ENCODE peak calls at places on chromosome 7, in five cellular contexts. J is A549; Y is IMR-90; E is islet precursor cell; B is stimulated activated CD4-positive, alpha-beta T cell treated with anti-CD3 and anti-CD28 coated beads, Interleukin-1b, Interleukin-23, amount 100 ng/mL, for 4 hours. X is an unnamed sample.

GRCh38 chr7:70700055-70700934 is 431.6 kb upstream of the GALNT17 start:
- DNase-seq in E (no peak), Y (no peak), B (no peak), J (no peak), X (no peak)

GRCh38 chr7:130960208-130960988 is 226.4 kb upstream of the KLF14 start:
- DNase-seq in J (peak), B (peak), Y (peak), E (peak), X (peak)

GRCh38 chr7:52355059-52355458 is 680.4 kb upstream of the POM121L12 start:
- DNase-seq in Y (no peak), E (peak), B (no peak), J (no peak), X (no peak)

GRCh38 chr7:149725916-149726315 is 47.5 kb downstream of the ZNF467 start:
- DNase-seq in E (peak), B (no peak), Y (no peak), J (no peak), X (no peak)

GRCh38 chr7:123437447-123437995 is 96.9 kb downstream of the IQUB start:
- DNase-seq in Y (no peak), J (no peak), E (no peak), B (no peak), X (no peak)

GRCh38 chr7:142181211-142181610 is 69.7 kb downstream of the MGAM2 start:
- DNase-seq in Y (no peak), E (no peak), B (no peak), J (no peak), X (no peak)

GRCh38 chr7:15905251-15906040 is 219.0 kb upstream of the MEOX2 start:
- DNase-seq in J (no peak), Y (no peak), E (no peak), B (no peak), X (no peak)

GRCh38 chr7:112186300-112186699 is 19.9 kb downstream of the DOCK4 start:
- DNase-seq in E (no peak), J (no peak), B (no peak), Y (no peak), X (no peak)

GRCh38 chr7:99622596-99622995 is 5.8 kb downstream of the ZSCAN25 start:
- DNase-seq in Y (no peak), J (no peak), E (peak), B (no peak), X (no peak)

GRCh38 chr7:37395618-37396259 is 52.9 kb downstream of the ELMO1 start:
- DNase-seq in Y (no peak), J (no peak), B (no peak), E (no peak), X (no peak)

GRCh38 chr7:36881206-36881605 is 156.9 kb upstream of the AOAH start:
- DNase-seq in B (no peak), E (no peak), Y (no peak), J (no peak), X (no peak)

GRCh38 chr7:127760436-127761031 is 108.5 kb downstream of the SND1 start:
- DNase-seq in E (no peak), J (no peak), B (no peak), Y (no peak), X (no peak)

GRCh38 chr7:139647812-139648616 is 124.5 kb downstream of the CLEC2L start:
- DNase-seq in B (no peak), E (no peak), Y (peak), J (no peak), X (no peak)

GRCh38 chr7:148912758-148913541 is 28.9 kb upstream of the EZH2 start:
- DNase-seq in B (peak), E (no peak), Y (no peak), J (no peak), X (no peak)

GRCh38 chr7:134780166-134780853 is 876 bp downstream of the CALD1 start:
- DNase-seq in B (no peak), Y (no peak), J (no peak), E (no peak), X (no peak)

GRCh38 chr7:123616244-123616643 is 14.6 kb downstream of the ASB15 start:
- DNase-seq in B (no peak), J (no peak), Y (peak), E (no peak), X (peak)

GRCh38 chr7:73557108-73557396 is 438 bp downstream of the BCL7B start:
- DNase-seq in J (peak), E (peak), Y (peak), B (peak), X (peak)

GRCh38 chr7:70590126-70590854 is 541.7 kb upstream of the GALNT17 start:
- DNase-seq in B (no peak), Y (no peak), J (no peak), E (no peak), X (no peak)

GRCh38 chr7:114539575-114539974 is 125.0 kb downstream of the FOXP2 start:
- DNase-seq in J (no peak), E (no peak), B (no peak), Y (peak), X (peak)

GRCh38 chr7:95026421-95027072 is 119.2 kb downstream of the PPP1R9A start:
- DNase-seq in Y (no peak), B (no peak), J (no peak), E (no peak), X (no peak)

GRCh38 chr7:76053461-76053860 is 5.6 kb downstream of the MDH2 start:
- DNase-seq in E (no peak), Y (no peak), J (no peak), B (no peak), X (no peak)

GRCh38 chr7:34025579-34025978 is 120.2 kb downstream of the BMPER start:
- DNase-seq in Y (no peak), B (no peak), J (no peak), E (no peak), X (no peak)

GRCh38 chr7:4650471-4651047 is 31.5 kb upstream of the FOXK1 start:
- DNase-seq in E (no peak), Y (peak), J (no peak), B (no peak), X (no peak)

GRCh38 chr7:20306499-20306946 is 24.2 kb upstream of the ITGB8 start:
- DNase-seq in Y (no peak), B (no peak), E (peak), J (no peak), X (peak)

GRCh38 chr7:69739906-69740545 is 141.8 kb downstream of the AUTS2 start:
- DNase-seq in Y (no peak), J (no peak), B (no peak), E (peak), X (no peak)

GRCh38 chr7:50300336-50300735 is 4.2 kb upstream of the IKZF1 start:
- DNase-seq in E (no peak), J (no peak), Y (no peak), B (no peak), X (no peak)

GRCh38 chr7:74655785-74656420 is 1.6 kb upstream of the GTF2I start:
- DNase-seq in J (peak), B (no peak), Y (no peak), E (no peak), X (no peak)

GRCh38 chr7:132049462-132050304 is 493.3 kb upstream of the PODXL start:
- DNase-seq in B (no peak), Y (peak), E (peak), J (peak), X (peak)

GRCh38 chr7:112708236-112708635 is 82.0 kb downstream of the TMEM168 start:
- DNase-seq in E (no peak), Y (no peak), J (no peak), B (no peak), X (no peak)

GRCh38 chr7:41996381-41997035 is 240.5 kb downstream of the GLI3 start:
- DNase-seq in J (no peak), E (no peak), B (no peak), Y (peak), X (no peak)

GRCh38 chr7:96596120-96596826 is 113.4 kb downstream of the SEM1 start:
- DNase-seq in Y (no peak), J (no peak), B (no peak), E (peak), X (no peak)

GRCh38 chr7:158329686-158330085 is 257.9 kb downstream of the PTPRN2 start:
- DNase-seq in J (no peak), Y (no peak), E (peak), B (no peak), X (no peak)

GRCh38 chr7:151081170-151082101 is 827 bp upstream of the FASTK start:
- DNase-seq in Y (no peak), J (no peak), E (peak), B (no peak), X (no peak)

GRCh38 chr7:24898691-24899090 is 81.3 kb downstream of the OSBPL3 start:
- DNase-seq in B (no peak), E (no peak), J (no peak), Y (peak), X (no peak)

GRCh38 chr7:149790146-149790548 is 16.8 kb upstream of the ZNF467 start:
- DNase-seq in E (peak), J (no peak), B (no peak), Y (no peak), X (no peak)

GRCh38 chr7:100745184-100745583 is 11.8 kb downstream of the ZAN start:
- DNase-seq in J (no peak), E (no peak), Y (peak), B (no peak), X (peak)

GRCh38 chr7:83732305-83732704 is 83.4 kb upstream of the SEMA3E start:
- DNase-seq in B (no peak), E (no peak), Y (no peak), J (no peak), X (no peak)

GRCh38 chr7:35424869-35425495 is 171.1 kb upstream of the TBX20 start:
- DNase-seq in J (peak), B (peak), E (peak), Y (peak), X (peak)

GRCh38 chr7:116150588-116150987 is 59.8 kb upstream of the TES start:
- DNase-seq in J (no peak), Y (peak), E (no peak), B (no peak), X (no peak)